ENCODE peak calls at places on chromosomes 12 and 14, in six cellular contexts. R is fibroblast of lung, O is mammary epithelial cell, D is K562, C is sigmoid colon, Y is lung. N is an unnamed sample.

GRCh38 chr12:103840399-103840880 is 594 bp downstream of the NT5DC3 start:
- DNase-seq in D (peak; percentile 40), C (no peak), Y (no peak), O (peak; percentile 58), R (no peak), N (peak; percentile 40)

GRCh38 chr14:55077155-55077554 is 25.7 kb downstream of the MAPK1IP1L start:
- DNase-seq in C (no peak), D (no peak), Y (no peak), O (peak; percentile 83), R (no peak), N (peak; percentile 71)

GRCh38 chr14:33548606-33549005 is 402.3 kb downstream of the EGLN3 start:
- DNase-seq in D (no peak), Y (no peak), R (no peak), O (no peak), C (no peak), N (no peak)

GRCh38 chr12:108048686-108049085 is 80.4 kb upstream of the WSCD2 start:
- DNase-seq in Y (no peak), C (no peak), R (no peak), O (no peak), D (no peak), N (no peak)

GRCh38 chr12:10968765-10969456 is 17.8 kb downstream of the TAS2R50 start:
- DNase-seq in Y (peak; percentile 50), C (no peak), D (no peak), R (peak; percentile 76), O (peak; percentile 35), N (no peak)

GRCh38 chr12:58914457-58914856 is 5.8 kb downstream of the LRIG3 start:
- DNase-seq in Y (no peak), C (no peak), R (no peak), O (no peak), D (no peak), N (no peak)

GRCh38 chr14:59438148-59438766 is 26.9 kb downstream of the GPR135 start:
- DNase-seq in C (no peak), R (peak; percentile 81), D (no peak), O (peak; percentile 74), Y (no peak), N (no peak)

GRCh38 chr12:42631507-42631906 is 42.0 kb upstream of the PRICKLE1 start:
- DNase-seq in C (no peak), R (peak; percentile 65), D (no peak), Y (no peak), O (no peak), N (no peak)

GRCh38 chr12:78703820-78704525 is 160.6 kb upstream of the SYT1 start:
- DNase-seq in R (peak; percentile 69), O (peak; percentile 81), C (no peak), Y (no peak), D (no peak), N (no peak)

GRCh38 chr12:58576965-58577364 is 343.3 kb downstream of the LRIG3 start:
- DNase-seq in C (no peak), Y (no peak), O (no peak), D (no peak), R (no peak), N (no peak)

GRCh38 chr14:61406670-61407069 is 85.3 kb downstream of the PRKCH start:
- DNase-seq in D (no peak), R (no peak), Y (no peak), O (no peak), C (no peak), N (no peak)

GRCh38 chr12:47870175-47870781 is 34.5 kb downstream of the VDR start:
- DNase-seq in R (peak; percentile 53), Y (no peak), O (no peak), D (no peak), C (peak; percentile 82), N (peak; percentile 81)

DNA sequence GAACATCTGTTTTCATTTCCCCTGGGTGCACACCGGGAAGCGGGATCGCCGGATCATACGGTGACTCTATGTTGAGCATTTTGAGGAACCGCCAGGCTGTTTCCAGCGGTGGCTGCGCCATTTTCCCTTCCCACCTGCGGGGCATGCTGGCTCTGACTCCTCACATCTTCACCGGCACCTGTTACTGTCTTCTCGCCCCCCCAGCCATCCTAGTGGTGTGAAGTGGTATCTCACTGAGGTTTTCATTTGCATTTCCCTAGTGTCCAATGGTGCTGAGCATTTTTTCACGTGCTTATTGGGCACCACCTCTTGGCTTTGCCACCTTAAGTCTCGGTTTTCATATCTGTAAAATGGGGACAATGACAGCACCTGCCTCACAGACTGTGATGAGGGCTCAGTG is 44.1 kb upstream of the EML1 start:
- DNase-seq in C (no peak), R (no peak), D (peak; percentile 39), Y (no peak), O (no peak), N (no peak)
- H3K4me3 ChIP-seq in C (no peak overlapping the region), R (no peak overlapping the region), D (no peak overlapping the region), Y (no peak overlapping the region), O (no peak overlapping the region), N (no peak overlapping the region)

GRCh38 chr12:14628771-14629170 is 61.1 kb upstream of the PLBD1 start:
- DNase-seq in O (no peak), R (no peak), C (no peak), D (no peak), Y (no peak), N (no peak)
- TF ChIP-seq CTCF in O (no peak), R (no peak), C (no peak), D (no peak), Y (no peak), N (no peak)

DNA sequence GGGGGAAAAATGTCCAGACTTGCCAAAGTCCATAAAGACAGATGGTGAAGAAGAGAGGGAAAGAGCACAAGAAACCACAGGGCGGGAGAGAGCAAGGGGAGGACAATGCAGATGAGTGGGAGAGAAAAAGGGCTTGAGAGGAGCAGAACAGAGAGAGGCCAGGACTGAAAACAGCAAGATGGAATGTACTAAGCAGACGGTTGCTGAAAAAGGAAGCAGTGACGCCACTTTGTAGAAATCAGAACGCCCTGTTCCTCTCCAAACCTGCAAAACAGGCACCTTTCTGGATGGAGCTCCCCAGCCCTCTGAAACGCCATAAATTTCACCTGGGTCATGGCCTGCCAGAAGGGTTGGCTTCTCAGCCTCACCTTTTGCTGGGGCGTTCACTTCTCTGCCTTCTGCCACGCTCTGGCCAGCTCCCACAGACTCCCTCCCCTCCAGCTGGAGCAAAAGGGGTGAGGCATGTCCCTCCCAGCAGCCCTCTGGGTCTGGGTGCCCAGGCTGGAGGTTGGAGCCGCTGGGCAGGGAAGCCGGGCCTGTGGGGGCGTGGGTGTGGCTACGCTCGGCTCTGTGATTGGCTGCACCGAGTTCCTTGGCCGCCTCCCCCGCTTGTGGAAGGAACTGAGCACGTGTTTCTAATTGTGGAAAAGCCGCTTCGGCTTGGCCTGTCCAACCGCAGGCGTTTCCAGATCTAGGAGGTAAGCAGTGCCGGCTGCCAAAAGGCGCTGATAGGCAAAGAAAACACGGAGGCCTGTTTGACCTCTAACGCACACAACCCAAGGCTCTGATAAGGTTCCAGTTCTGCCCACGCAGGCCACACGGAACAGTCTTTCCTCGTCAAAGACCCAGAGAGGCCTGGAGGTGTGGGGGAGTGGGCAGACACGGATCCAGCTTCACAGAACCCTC is 29.3 kb downstream of the SLC7A8 start:
- DNase-seq in D (peak; percentile 96), R (peak; percentile 55), C (peak; percentile 96), Y (peak; percentile 92), O (peak; percentile 78), N (no peak)
- H3K4me3 ChIP-seq in D (peak overlapping the region; percentile 22), R (peak overlapping the region; percentile 58), C (peak overlapping the region; percentile 26), Y (no peak overlapping the region), O (no peak overlapping the region), N (no peak overlapping the region)

GRCh38 chr14:36751920-36752319 is 90.3 kb downstream of the PAX9 start:
- DNase-seq in D (no peak), O (peak; percentile 20), C (no peak), Y (no peak), R (no peak), N (no peak)
- TF ChIP-seq CTCF in D (no peak), O (no peak), C (no peak), Y (no peak), R (no peak), N (no peak)

GRCh38 chr14:50530794-50531193 is 1.6 kb downstream of the MAP4K5 start:
- DNase-seq in R (no peak), D (no peak), C (no peak), O (peak; percentile 10), Y (no peak), N (no peak)
- H3K4me3 ChIP-seq in R (peak overlapping the region; percentile 90), D (peak overlapping the region; percentile 66), C (peak overlapping the region; percentile 62), O (peak overlapping the region; percentile 93), Y (peak overlapping the region; percentile 30), N (peak overlapping the region; percentile 95)

DNA sequence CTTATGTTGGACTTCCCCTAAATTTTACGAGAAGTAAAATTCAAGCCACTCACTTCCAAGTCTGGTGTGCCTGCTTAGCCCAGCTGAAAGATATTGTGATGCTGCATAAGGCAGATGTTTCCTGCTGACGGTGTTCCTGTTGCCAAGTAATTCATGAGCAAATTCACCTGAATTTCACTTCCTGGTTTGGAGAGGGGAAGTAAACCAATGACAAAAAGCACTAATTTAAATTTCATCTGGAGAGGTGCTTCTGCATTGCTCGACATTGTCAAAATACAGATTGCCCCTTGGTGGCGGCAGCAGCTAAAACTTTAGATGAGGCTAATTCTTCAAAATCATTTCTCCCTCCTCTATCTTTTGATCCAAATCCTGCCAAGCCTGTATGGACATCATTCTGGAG is 281.1 kb downstream of the AACS start:
- DNase-seq in R (no peak), Y (no peak), O (no peak), C (no peak), D (no peak), N (no peak)
- TF ChIP-seq CTCF in R (no peak), Y (no peak), O (no peak), C (no peak), D (no peak), N (no peak)

GRCh38 chr14:67887478-67887877 is 67.9 kb downstream of the RAD51B start:
- DNase-seq in R (no peak), Y (no peak), C (no peak), O (no peak), D (no peak), N (no peak)
- H3K4me3 ChIP-seq in R (no peak overlapping the region), Y (no peak overlapping the region), C (no peak overlapping the region), O (no peak overlapping the region), D (no peak overlapping the region), N (no peak overlapping the region)

GRCh38 chr14:77988096-77988870 is 181.9 kb upstream of the NRXN3 start:
- DNase-seq in D (no peak), C (no peak), R (peak; percentile 28), Y (no peak), O (no peak), N (no peak)

GRCh38 chr14:77988966-77989365 is 181.2 kb upstream of the NRXN3 start:
- DNase-seq in Y (no peak), C (no peak), O (peak; percentile 76), D (no peak), R (peak; percentile 72), N (no peak)

GRCh38 chr14:77989441-77989891 is 180.7 kb upstream of the NRXN3 start:
- DNase-seq in R (no peak), O (no peak), Y (no peak), D (no peak), C (no peak), N (no peak)

GRCh38 chr14:77986808-77987207 is 183.4 kb upstream of the NRXN3 start:
- DNase-seq in Y (no peak), C (no peak), D (no peak), R (peak; percentile 3), O (no peak), N (no peak)

GRCh38 chr14:77991128-77991772 is 178.9 kb upstream of the NRXN3 start:
- DNase-seq in O (no peak), Y (no peak), C (no peak), D (no peak), R (no peak), N (peak; percentile 25)
- TF ChIP-seq CTCF in O (no peak), Y (no peak), C (no peak), D (peak; percentile 42), R (no peak), N (peak; percentile 11)